ENCODE peak calls at places on chromosomes 1 and 21, in seven cellular contexts. W is K562, P is GM12878, H is GM12891, L is H1, K is SK-N-SH, B is HepG2. Y is an unnamed sample.
A peak's percentile ranks its signal among the peaks of the same experiment; 100 is the strongest.

GRCh38 chr1:178048883-178049282 is 45.0 kb upstream of the RASAL2 start:
- DNase-seq in W (no peak), P (no peak), H (no peak), L (no peak), K (no peak), B (no peak), Y (no peak)

GRCh38 chr1:234230414-234230862 is 142.8 kb upstream of the COA6 start:
- DNase-seq in W (no peak), P (no peak), H (no peak), L (no peak), K (no peak), B (no peak), Y (no peak)

GRCh38 chr21:45457161-45457831 is 52.3 kb downstream of the COL18A1 start:
- DNase-seq in W (no peak), P (no peak), H (no peak), L (no peak), K (no peak), B (no peak), Y (no peak)

GRCh38 chr1:77378723-77379533 is 97.1 kb downstream of the AK5 start:
- DNase-seq in W (no peak), P (no peak), H (no peak), L (no peak), K (no peak), B (no peak), Y (no peak)

GRCh38 chr1:99527078-99527477 is 118.8 kb upstream of the PALMD start:
- DNase-seq in W (peak; percentile 17), P (no peak), H (no peak), L (no peak), K (peak; percentile 8), B (peak; percentile 16), Y (no peak)

GRCh38 chr1:6325482-6325881 is 64.6 kb upstream of the GPR153 start:
- DNase-seq in W (no peak), P (no peak), H (no peak), L (no peak), K (no peak), B (no peak), Y (no peak)

GRCh38 chr21:41751621-41752020 is 15.2 kb downstream of the RIPK4 start:
- DNase-seq in W (no peak), P (no peak), H (no peak), L (no peak), K (no peak), B (no peak), Y (no peak)

GRCh38 chr1:187396226-187396625 is 567.5 kb downstream of the PLA2G4A start:
- DNase-seq in W (no peak), P (no peak), H (no peak), L (no peak), K (no peak), B (no peak), Y (no peak)

GRCh38 chr1:42490237-42490636 is 27.2 kb downstream of the CCDC30 start:
- DNase-seq in W (no peak), P (no peak), H (no peak), L (no peak), K (no peak), B (no peak), Y (no peak)

GRCh38 chr21:45386336-45386727 is 18.6 kb upstream of the COL18A1 start:
- DNase-seq in W (no peak), P (no peak), H (no peak), L (no peak), K (no peak), B (no peak), Y (no peak)

DNA sequence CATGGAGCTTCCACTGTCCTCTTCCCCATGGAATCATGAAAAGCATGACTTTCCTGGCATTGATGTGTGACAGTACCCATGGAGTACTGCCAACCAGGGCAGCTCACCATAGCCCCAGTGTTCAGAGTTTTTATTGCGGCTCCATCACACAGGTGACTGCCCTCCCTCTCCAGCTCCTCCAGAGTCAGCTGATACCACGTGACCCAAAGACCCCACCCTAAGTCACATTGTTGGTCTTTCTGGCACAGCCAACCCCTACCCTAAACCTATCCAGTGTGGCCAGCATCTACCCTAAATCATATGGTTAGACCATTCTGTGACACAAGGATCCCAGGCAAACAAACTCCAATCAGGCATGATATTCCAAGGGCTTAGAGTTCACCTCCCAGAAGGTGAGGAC is 77.4 kb upstream of the VAMP3 start:
- DNase-seq in W (no peak), P (no peak), H (no peak), L (no peak), K (no peak), B (no peak), Y (no peak)
- TF ChIP-seq POLR2AphosphoS5 in W (no peak), P (no peak), H (no peak), L (no peak), K (no peak), B (no peak), Y (no peak)

GRCh38 chr1:38115251-38115650 is 68.7 kb upstream of the POU3F1 start:
- DNase-seq in W (no peak), P (no peak), H (no peak), L (no peak), K (no peak), B (no peak), Y (no peak)

GRCh38 chr1:38115682-38116187 is 69.1 kb upstream of the POU3F1 start:
- DNase-seq in W (no peak), P (no peak), H (no peak), L (no peak), K (no peak), B (no peak), Y (no peak)

GRCh38 chr1:38114633-38115032 is 68.0 kb upstream of the POU3F1 start:
- DNase-seq in W (no peak), P (no peak), H (no peak), L (no peak), K (no peak), B (no peak), Y (no peak)

GRCh38 chr1:38113080-38113743 is 66.6 kb upstream of the POU3F1 start:
- DNase-seq in W (no peak), P (no peak), H (no peak), L (no peak), K (no peak), B (no peak), Y (no peak)

DNA sequence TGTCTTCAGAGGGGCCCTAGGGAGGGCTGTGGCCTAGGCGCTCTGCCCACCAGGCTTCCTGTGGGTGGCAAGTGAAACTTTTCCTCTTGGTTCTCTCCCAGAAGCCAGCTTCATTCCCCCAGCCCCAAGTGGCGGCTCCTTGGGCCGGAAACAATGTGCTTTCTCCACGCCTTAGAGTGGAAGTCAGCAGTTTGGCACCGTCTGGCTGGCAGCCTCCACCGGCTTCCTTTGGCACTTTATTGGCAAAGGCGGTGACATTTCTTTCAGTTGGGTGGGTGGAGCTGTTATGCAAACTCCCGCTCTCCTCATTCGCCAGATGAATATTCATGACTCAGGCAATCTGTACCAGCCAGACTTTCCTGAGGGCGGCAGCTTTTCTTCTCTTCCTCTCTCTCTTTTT is 67.6 kb upstream of the POU3F1 start:
- DNase-seq in W (no peak), P (no peak), H (no peak), L (no peak), K (no peak), B (no peak), Y (no peak)
- TF ChIP-seq TAF1 in W (no peak), P (no peak), H (no peak), L (no peak), K (no peak), B (no peak), Y (no peak)

DNA sequence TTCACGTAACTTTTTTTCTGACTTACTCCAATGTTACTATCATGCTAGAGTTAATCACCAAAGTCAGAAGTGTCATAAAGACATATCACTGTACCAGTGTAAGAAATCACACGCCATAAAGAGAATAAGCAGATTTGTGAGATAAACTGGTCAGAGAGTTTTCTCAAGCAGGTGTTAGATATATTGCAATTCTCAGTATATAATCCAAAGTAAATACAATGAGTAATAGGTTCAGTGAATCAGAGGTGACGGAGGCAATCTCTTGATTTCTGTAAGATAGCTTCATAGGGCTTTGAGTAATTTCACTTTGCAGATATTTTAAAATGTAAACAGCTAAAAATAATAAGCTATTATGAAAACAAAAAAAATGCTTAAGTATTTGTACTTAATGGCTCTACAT is 118.8 kb downstream of the USP25 start:
- DNase-seq in W (no peak), P (no peak), H (no peak), L (no peak), K (no peak), B (no peak), Y (no peak)
- TF ChIP-seq POLR2AphosphoS5 in W (no peak), P (no peak), H (no peak), L (no peak), K (no peak), B (no peak), Y (no peak)

GRCh38 chr1:156401681-156402081 is 32.7 kb downstream of the RHBG start:
- DNase-seq in W (no peak), P (no peak), H (no peak), L (no peak), K (no peak), B (no peak), Y (no peak)
- TF ChIP-seq TAF1 in W (no peak), P (no peak), H (no peak), L (no peak), K (no peak), B (no peak), Y (no peak)

GRCh38 chr1:237366667-237367066 is 324.7 kb downstream of the RYR2 start:
- DNase-seq in W (no peak), P (no peak), H (no peak), L (no peak), K (no peak), B (no peak), Y (no peak)
- TF ChIP-seq POLR2AphosphoS5 in W (no peak), P (no peak), H (no peak), L (no peak), K (no peak), B (no peak), Y (no peak)

GRCh38 chr1:215526147-215526845 is 40.8 kb upstream of the KCTD3 start:
- DNase-seq in W (peak; percentile 46), P (peak; percentile 16), H (no peak), L (no peak), K (peak; percentile 15), B (peak; percentile 45), Y (no peak)
- TF ChIP-seq TAF1 in W (no peak), P (no peak), H (no peak), L (no peak), K (no peak), B (no peak), Y (no peak)